ENCODE peak calls at places on chromosomes 12 and 14, in eight cellular contexts. L is AG04450; K is AG10803; R is CD8-positive, alpha-beta T cell; N is upper lobe of right lung; H is A549; B is fibroblast of pulmonary artery; W is H1. Y is an unnamed sample.

GRCh38 chr12:5441497-5442236 is 9.8 kb downstream of the NTF3 start:
- DNase-seq in L (peak; percentile 39), K (peak; percentile 95), R (no peak), N (no peak), H (no peak), B (peak; percentile 6), W (no peak), Y (peak; percentile 69)

GRCh38 chr14:61561657-61562276 is 133.5 kb upstream of the HIF1A start:
- DNase-seq in L (peak; percentile 96), K (peak; percentile 100), R (no peak), N (peak; percentile 74), H (peak; percentile 95), B (peak; percentile 100), W (no peak), Y (peak; percentile 95)

GRCh38 chr14:22547309-22547947 is 41.6 kb downstream of the DAD1 start:
- DNase-seq in L (no peak), K (peak; percentile 45), R (no peak), N (no peak), H (no peak), B (no peak), W (no peak), Y (no peak)

GRCh38 chr12:108191938-108192337 is 62.9 kb downstream of the WSCD2 start:
- DNase-seq in L (no peak), K (no peak), R (no peak), N (no peak), H (no peak), B (no peak), W (no peak), Y (no peak)

GRCh38 chr12:5379737-5380496 is 52.0 kb upstream of the NTF3 start:
- DNase-seq in L (no peak), K (no peak), R (no peak), N (no peak), H (no peak), B (no peak), W (no peak), Y (no peak)

GRCh38 chr12:89775336-89776005 is 66.8 kb upstream of the ATP2B1 start:
- DNase-seq in L (peak; percentile 39), K (peak; percentile 32), R (no peak), N (no peak), H (peak; percentile 56), B (no peak), W (no peak), Y (peak; percentile 59)

GRCh38 chr14:63717704-63718103 is 10.2 kb downstream of the SGPP1 start:
- DNase-seq in L (no peak), K (peak; percentile 22), R (no peak), N (no peak), H (peak; percentile 47), B (peak; percentile 42), W (no peak), Y (no peak)

GRCh38 chr12:53754633-53755261 is 3.0 kb upstream of the CISTR start:
- DNase-seq in L (no peak), K (peak; percentile 46), R (no peak), N (no peak), H (no peak), B (peak; percentile 49), W (no peak), Y (no peak)

GRCh38 chr14:94946244-94946643 is 176.3 kb upstream of the GSC start:
- DNase-seq in L (no peak), K (no peak), R (peak; percentile 27), N (no peak), H (no peak), B (no peak), W (no peak), Y (no peak)

GRCh38 chr12:4143909-4144308 is 129.7 kb upstream of the CCND2 start:
- DNase-seq in L (no peak), K (no peak), R (no peak), N (no peak), H (peak; percentile 43), B (no peak), W (no peak), Y (no peak)

GRCh38 chr12:6264402-6265037 is 46.0 kb upstream of the PLEKHG6 start:
- DNase-seq in L (no peak), K (no peak), R (no peak), N (peak; percentile 87), H (no peak), B (no peak), W (no peak), Y (no peak)

GRCh38 chr12:26658991-26659390 is 174.0 kb downstream of the ITPR2 start:
- DNase-seq in L (no peak), K (peak; percentile 84), R (no peak), N (no peak), H (no peak), B (peak; percentile 77), W (no peak), Y (no peak)

GRCh38 chr14:79596531-79596930 is 614.8 kb downstream of the DIO2 start:
- DNase-seq in L (peak; percentile 57), K (peak; percentile 69), R (no peak), N (no peak), H (peak; percentile 47), B (peak; percentile 77), W (no peak), Y (peak; percentile 72)

GRCh38 chr12:86741531-86741930 is 485.3 kb upstream of the MGAT4C start:
- DNase-seq in L (no peak), K (no peak), R (no peak), N (no peak), H (no peak), B (no peak), W (no peak), Y (no peak)

GRCh38 chr12:78914859-78915331 is 50.3 kb downstream of the SYT1 start:
- DNase-seq in L (no peak), K (no peak), R (no peak), N (no peak), H (no peak), B (no peak), W (no peak), Y (no peak)

GRCh38 chr14:68978550-68978911 is 571 bp downstream of the ACTN1 start:
- DNase-seq in L (no peak), K (peak; percentile 55), R (peak; percentile 46), N (peak; percentile 91), H (no peak), B (no peak), W (peak; percentile 88), Y (no peak)

GRCh38 chr12:47247418-47247817 is 167.7 kb upstream of the AMIGO2 start:
- DNase-seq in L (no peak), K (peak; percentile 28), R (no peak), N (peak; percentile 86), H (no peak), B (no peak), W (no peak), Y (no peak)

GRCh38 chr12:81627336-81628189 is 131.6 kb downstream of the PPFIA2 start:
- DNase-seq in L (peak; percentile 0), K (peak; percentile 48), R (no peak), N (no peak), H (peak; percentile 65), B (peak; percentile 72), W (no peak), Y (no peak)

GRCh38 chr12:879641-880040 is 69.9 kb downstream of the RAD52 start:
- DNase-seq in L (peak; percentile 36), K (peak; percentile 21), R (no peak), N (no peak), H (no peak), B (peak; percentile 39), W (no peak), Y (no peak)

GRCh38 chr14:66015046-66015780 is 471.0 kb upstream of the CCDC196 start:
- DNase-seq in L (no peak), K (no peak), R (no peak), N (no peak), H (no peak), B (no peak), W (no peak), Y (no peak)

GRCh38 chr12:76611533-76611932 is 52.0 kb upstream of the OSBPL8 start:
- DNase-seq in L (peak; percentile 58), K (peak; percentile 87), R (no peak), N (no peak), H (peak; percentile 57), B (peak; percentile 87), W (no peak), Y (peak; percentile 95)

GRCh38 chr12:120481022-120481767 is 11.6 kb upstream of the SRSF9 start:
- DNase-seq in L (no peak), K (no peak), R (no peak), N (no peak), H (no peak), B (no peak), W (no peak), Y (no peak)

GRCh38 chr14:68977741-68978549 is 1.2 kb downstream of the ACTN1 start:
- DNase-seq in L (peak; percentile 96), K (peak; percentile 95), R (peak; percentile 64), N (peak; percentile 83), H (peak; percentile 78), B (peak; percentile 86), W (peak; percentile 76), Y (no peak)

GRCh38 chr12:9751204-9752144 is 9.2 kb downstream of the CD69 start:
- DNase-seq in L (no peak), K (peak; percentile 16), R (no peak), N (no peak), H (peak; percentile 45), B (peak; percentile 35), W (no peak), Y (no peak)

GRCh38 chr14:64496764-64497163 is 6.9 kb downstream of the ZBTB25 start:
- DNase-seq in L (no peak), K (no peak), R (no peak), N (no peak), H (no peak), B (no peak), W (no peak), Y (no peak)

GRCh38 chr14:101083564-101084435 is 180.3 kb upstream of the RTL1 start:
- DNase-seq in L (no peak), K (no peak), R (peak; percentile 8), N (peak; percentile 54), H (peak; percentile 22), B (no peak), W (peak; percentile 80), Y (no peak)
- TF ChIP-seq CTCF in L (no peak), K (no peak), R (no peak), N (no peak), H (no peak), B (peak; percentile 9), W (peak; percentile 68), Y (peak; percentile 7)

DNA sequence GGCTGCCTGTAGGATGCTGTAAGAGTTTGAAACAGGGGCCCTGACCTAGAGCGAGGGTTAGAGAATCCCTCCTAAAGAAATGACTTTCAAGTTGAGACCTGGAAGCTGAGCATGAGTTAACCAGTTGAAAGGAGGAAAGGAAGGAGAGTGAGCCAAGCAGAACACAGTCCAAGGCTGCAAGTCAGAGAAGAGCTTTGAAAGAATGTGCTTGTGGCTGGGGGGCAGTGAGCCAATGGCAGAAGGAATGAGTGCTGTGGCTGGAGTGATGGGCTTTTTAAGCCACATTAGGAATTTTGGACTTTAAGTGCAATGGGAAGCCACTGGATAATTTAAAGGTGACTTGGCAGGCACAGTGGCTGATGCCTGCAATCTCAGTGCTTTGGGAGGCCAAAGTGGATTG is 18.1 kb downstream of the CDKN1B start:
- DNase-seq in L (no peak), K (peak; percentile 72), R (no peak), N (no peak), H (no peak), B (no peak), W (no peak), Y (peak; percentile 51)
- H3K4me3 ChIP-seq in L (no peak overlapping the region), K (no peak overlapping the region), R (no peak overlapping the region), N (no peak overlapping the region), H (no peak overlapping the region), B (no peak overlapping the region), W (no peak overlapping the region), Y (peak overlapping the region; percentile 30)

GRCh38 chr14:92581206-92581605 is 67.6 kb downstream of the RIN3 start:
- DNase-seq in L (no peak), K (no peak), R (no peak), N (no peak), H (no peak), B (no peak), W (no peak), Y (no peak)
- TF ChIP-seq CTCF in L (no peak), K (no peak), R (no peak), N (no peak), H (no peak), B (no peak), W (no peak), Y (no peak)

GRCh38 chr12:98220636-98221035 is 294.8 kb upstream of the TMPO start:
- DNase-seq in L (no peak), K (no peak), R (no peak), N (no peak), H (no peak), B (no peak), W (no peak), Y (no peak)
- H3K4me3 ChIP-seq in L (no peak overlapping the region), K (no peak overlapping the region), R (no peak overlapping the region), N (no peak overlapping the region), H (no peak overlapping the region), B (no peak overlapping the region), W (no peak overlapping the region), Y (no peak overlapping the region)

Y was measured in BJ.